ENCODE peak calls at places on chromosomes 13 and 19, in nine cellular contexts. One of them, this sample, is unnamed.
A peak's percentile ranks its signal among the peaks of the same experiment; 100 is the strongest.

GRCh38 chr19:2609389-2610116 is 92.9 kb downstream of the GNG7 start:
- DNase-seq in PC-3: no peak
- DNase-seq in stimulated activated CD4-positive, alpha-beta T cell treated with anti-CD3 and anti-CD28 coated beads, Interleukin-4, amount 100 ng/mL, for 1 hour: no peak
- DNase-seq in C1 segment of cervical spinal cord: no peak
- DNase-seq in T-helper 2 cell treated with Interferon-gamma antibody and Interleukin-4, amounts not matched to agents 5 μg/mL and 100 μg/mL, for 36 hours: no peak
- DNase-seq in Kasumi-1: no peak
- DNase-seq in ELF-1: no peak
- DNase-seq in NCI-H2029: no peak
- DNase-seq in left ventricle myocardium inferior: peak; percentile 7
- DNase-seq in this sample: no peak

GRCh38 chr19:53196777-53197396 is 3.7 kb upstream of the ZNF665 start:
- DNase-seq in PC-3: peak; percentile 81
- DNase-seq in stimulated activated CD4-positive, alpha-beta T cell treated with anti-CD3 and anti-CD28 coated beads, Interleukin-4, amount 100 ng/mL, for 1 hour: peak; percentile 99
- DNase-seq in C1 segment of cervical spinal cord: peak; percentile 72
- DNase-seq in T-helper 2 cell treated with Interferon-gamma antibody and Interleukin-4, amounts not matched to agents 5 μg/mL and 100 μg/mL, for 36 hours: peak; percentile 82
- DNase-seq in Kasumi-1: no peak
- DNase-seq in ELF-1: peak; percentile 74
- DNase-seq in NCI-H2029: peak; percentile 78
- DNase-seq in left ventricle myocardium inferior: peak; percentile 99
- DNase-seq in this sample: peak; percentile 100

GRCh38 chr19:43784981-43785808 is 4.4 kb upstream of the KCNN4 start:
- DNase-seq in PC-3: peak; percentile 84
- DNase-seq in stimulated activated CD4-positive, alpha-beta T cell treated with anti-CD3 and anti-CD28 coated beads, Interleukin-4, amount 100 ng/mL, for 1 hour: no peak
- DNase-seq in C1 segment of cervical spinal cord: no peak
- DNase-seq in T-helper 2 cell treated with Interferon-gamma antibody and Interleukin-4, amounts not matched to agents 5 μg/mL and 100 μg/mL, for 36 hours: peak; percentile 53
- DNase-seq in Kasumi-1: peak; percentile 87
- DNase-seq in ELF-1: peak; percentile 86
- DNase-seq in NCI-H2029: peak; percentile 68
- DNase-seq in left ventricle myocardium inferior: no peak
- DNase-seq in this sample: peak; percentile 79

GRCh38 chr13:79457948-79458347 is 23.0 kb upstream of the NDFIP2 start:
- DNase-seq in PC-3: peak; percentile 48
- DNase-seq in stimulated activated CD4-positive, alpha-beta T cell treated with anti-CD3 and anti-CD28 coated beads, Interleukin-4, amount 100 ng/mL, for 1 hour: no peak
- DNase-seq in C1 segment of cervical spinal cord: no peak
- DNase-seq in T-helper 2 cell treated with Interferon-gamma antibody and Interleukin-4, amounts not matched to agents 5 μg/mL and 100 μg/mL, for 36 hours: peak; percentile 49
- DNase-seq in Kasumi-1: no peak
- DNase-seq in ELF-1: no peak
- DNase-seq in NCI-H2029: no peak
- DNase-seq in left ventricle myocardium inferior: no peak
- DNase-seq in this sample: no peak

GRCh38 chr19:15292847-15293582 is 39.3 kb downstream of the BRD4 start:
- DNase-seq in PC-3: no peak
- DNase-seq in stimulated activated CD4-positive, alpha-beta T cell treated with anti-CD3 and anti-CD28 coated beads, Interleukin-4, amount 100 ng/mL, for 1 hour: no peak
- DNase-seq in C1 segment of cervical spinal cord: no peak
- DNase-seq in T-helper 2 cell treated with Interferon-gamma antibody and Interleukin-4, amounts not matched to agents 5 μg/mL and 100 μg/mL, for 36 hours: no peak
- DNase-seq in Kasumi-1: no peak
- DNase-seq in ELF-1: no peak
- DNase-seq in NCI-H2029: peak; percentile 57
- DNase-seq in left ventricle myocardium inferior: no peak
- DNase-seq in this sample: no peak

GRCh38 chr13:76500894-76501293 is 385.3 kb downstream of the KCTD12 start:
- DNase-seq in PC-3: no peak
- DNase-seq in stimulated activated CD4-positive, alpha-beta T cell treated with anti-CD3 and anti-CD28 coated beads, Interleukin-4, amount 100 ng/mL, for 1 hour: no peak
- DNase-seq in C1 segment of cervical spinal cord: no peak
- DNase-seq in T-helper 2 cell treated with Interferon-gamma antibody and Interleukin-4, amounts not matched to agents 5 μg/mL and 100 μg/mL, for 36 hours: no peak
- DNase-seq in Kasumi-1: no peak
- DNase-seq in ELF-1: peak; percentile 6
- DNase-seq in NCI-H2029: no peak
- DNase-seq in left ventricle myocardium inferior: no peak
- DNase-seq in this sample: no peak

GRCh38 chr13:90500569-90500968 is 846.9 kb upstream of the MIR17HG start:
- DNase-seq in PC-3: no peak
- DNase-seq in stimulated activated CD4-positive, alpha-beta T cell treated with anti-CD3 and anti-CD28 coated beads, Interleukin-4, amount 100 ng/mL, for 1 hour: no peak
- DNase-seq in C1 segment of cervical spinal cord: no peak
- DNase-seq in T-helper 2 cell treated with Interferon-gamma antibody and Interleukin-4, amounts not matched to agents 5 μg/mL and 100 μg/mL, for 36 hours: no peak
- DNase-seq in Kasumi-1: no peak
- DNase-seq in ELF-1: no peak
- DNase-seq in NCI-H2029: no peak
- DNase-seq in left ventricle myocardium inferior: no peak
- DNase-seq in this sample: no peak

GRCh38 chr13:93953856-93954255 is 525.6 kb downstream of the DCT start:
- DNase-seq in PC-3: no peak
- DNase-seq in stimulated activated CD4-positive, alpha-beta T cell treated with anti-CD3 and anti-CD28 coated beads, Interleukin-4, amount 100 ng/mL, for 1 hour: no peak
- DNase-seq in C1 segment of cervical spinal cord: no peak
- DNase-seq in T-helper 2 cell treated with Interferon-gamma antibody and Interleukin-4, amounts not matched to agents 5 μg/mL and 100 μg/mL, for 36 hours: no peak
- DNase-seq in Kasumi-1: no peak
- DNase-seq in ELF-1: no peak
- DNase-seq in NCI-H2029: no peak
- DNase-seq in left ventricle myocardium inferior: no peak
- DNase-seq in this sample: no peak

GRCh38 chr13:49571299-49572240 is 13.8 kb downstream of the RCBTB1 start:
- DNase-seq in PC-3: no peak
- DNase-seq in stimulated activated CD4-positive, alpha-beta T cell treated with anti-CD3 and anti-CD28 coated beads, Interleukin-4, amount 100 ng/mL, for 1 hour: no peak
- DNase-seq in C1 segment of cervical spinal cord: no peak
- DNase-seq in T-helper 2 cell treated with Interferon-gamma antibody and Interleukin-4, amounts not matched to agents 5 μg/mL and 100 μg/mL, for 36 hours: no peak
- DNase-seq in Kasumi-1: no peak
- DNase-seq in ELF-1: no peak
- DNase-seq in NCI-H2029: no peak
- DNase-seq in left ventricle myocardium inferior: no peak
- DNase-seq in this sample: no peak

GRCh38 chr13:30123575-30123974 is 183.8 kb downstream of the KATNAL1 start:
- DNase-seq in PC-3: no peak
- DNase-seq in stimulated activated CD4-positive, alpha-beta T cell treated with anti-CD3 and anti-CD28 coated beads, Interleukin-4, amount 100 ng/mL, for 1 hour: no peak
- DNase-seq in C1 segment of cervical spinal cord: no peak
- DNase-seq in T-helper 2 cell treated with Interferon-gamma antibody and Interleukin-4, amounts not matched to agents 5 μg/mL and 100 μg/mL, for 36 hours: no peak
- DNase-seq in Kasumi-1: no peak
- DNase-seq in ELF-1: no peak
- DNase-seq in NCI-H2029: no peak
- DNase-seq in left ventricle myocardium inferior: no peak
- DNase-seq in this sample: no peak

GRCh38 chr13:50123002-50123401 is 107.8 kb downstream of the KCNRG start:
- DNase-seq in PC-3: no peak
- DNase-seq in stimulated activated CD4-positive, alpha-beta T cell treated with anti-CD3 and anti-CD28 coated beads, Interleukin-4, amount 100 ng/mL, for 1 hour: no peak
- DNase-seq in C1 segment of cervical spinal cord: no peak
- DNase-seq in T-helper 2 cell treated with Interferon-gamma antibody and Interleukin-4, amounts not matched to agents 5 μg/mL and 100 μg/mL, for 36 hours: no peak
- DNase-seq in Kasumi-1: no peak
- DNase-seq in ELF-1: no peak
- DNase-seq in NCI-H2029: no peak
- DNase-seq in left ventricle myocardium inferior: no peak
- DNase-seq in this sample: no peak

GRCh38 chr13:51444922-51445321 is 7.9 kb downstream of the INTS6 start:
- DNase-seq in PC-3: peak; percentile 45
- DNase-seq in stimulated activated CD4-positive, alpha-beta T cell treated with anti-CD3 and anti-CD28 coated beads, Interleukin-4, amount 100 ng/mL, for 1 hour: no peak
- DNase-seq in C1 segment of cervical spinal cord: no peak
- DNase-seq in T-helper 2 cell treated with Interferon-gamma antibody and Interleukin-4, amounts not matched to agents 5 μg/mL and 100 μg/mL, for 36 hours: no peak
- DNase-seq in Kasumi-1: peak; percentile 81
- DNase-seq in ELF-1: no peak
- DNase-seq in NCI-H2029: no peak
- DNase-seq in left ventricle myocardium inferior: no peak
- DNase-seq in this sample: no peak

GRCh38 chr13:113597386-113598080 is 13.0 kb downstream of the TFDP1 start:
- DNase-seq in PC-3: no peak
- DNase-seq in stimulated activated CD4-positive, alpha-beta T cell treated with anti-CD3 and anti-CD28 coated beads, Interleukin-4, amount 100 ng/mL, for 1 hour: no peak
- DNase-seq in C1 segment of cervical spinal cord: no peak
- DNase-seq in T-helper 2 cell treated with Interferon-gamma antibody and Interleukin-4, amounts not matched to agents 5 μg/mL and 100 μg/mL, for 36 hours: no peak
- DNase-seq in Kasumi-1: no peak
- DNase-seq in ELF-1: no peak
- DNase-seq in NCI-H2029: no peak
- DNase-seq in left ventricle myocardium inferior: peak; percentile 12
- DNase-seq in this sample: no peak

GRCh38 chr13:35699181-35699580 is 222.7 kb upstream of the MAB21L1 start:
- DNase-seq in PC-3: peak; percentile 50
- DNase-seq in stimulated activated CD4-positive, alpha-beta T cell treated with anti-CD3 and anti-CD28 coated beads, Interleukin-4, amount 100 ng/mL, for 1 hour: no peak
- DNase-seq in C1 segment of cervical spinal cord: no peak
- DNase-seq in T-helper 2 cell treated with Interferon-gamma antibody and Interleukin-4, amounts not matched to agents 5 μg/mL and 100 μg/mL, for 36 hours: no peak
- DNase-seq in Kasumi-1: no peak
- DNase-seq in ELF-1: no peak
- DNase-seq in NCI-H2029: no peak
- DNase-seq in left ventricle myocardium inferior: no peak
- DNase-seq in this sample: no peak

GRCh38 chr19:50717891-50718254 is 1.7 kb downstream of the SHANK1 start:
- DNase-seq in PC-3: no peak
- DNase-seq in stimulated activated CD4-positive, alpha-beta T cell treated with anti-CD3 and anti-CD28 coated beads, Interleukin-4, amount 100 ng/mL, for 1 hour: no peak
- DNase-seq in C1 segment of cervical spinal cord: no peak
- DNase-seq in T-helper 2 cell treated with Interferon-gamma antibody and Interleukin-4, amounts not matched to agents 5 μg/mL and 100 μg/mL, for 36 hours: no peak
- DNase-seq in Kasumi-1: no peak
- DNase-seq in ELF-1: no peak
- DNase-seq in NCI-H2029: no peak
- DNase-seq in left ventricle myocardium inferior: no peak
- DNase-seq in this sample: no peak

GRCh38 chr13:22128413-22129198 is 457.7 kb downstream of the FGF9 start:
- DNase-seq in PC-3: no peak
- DNase-seq in stimulated activated CD4-positive, alpha-beta T cell treated with anti-CD3 and anti-CD28 coated beads, Interleukin-4, amount 100 ng/mL, for 1 hour: no peak
- DNase-seq in C1 segment of cervical spinal cord: no peak
- DNase-seq in T-helper 2 cell treated with Interferon-gamma antibody and Interleukin-4, amounts not matched to agents 5 μg/mL and 100 μg/mL, for 36 hours: no peak
- DNase-seq in Kasumi-1: no peak
- DNase-seq in ELF-1: no peak
- DNase-seq in NCI-H2029: no peak
- DNase-seq in left ventricle myocardium inferior: no peak
- DNase-seq in this sample: no peak

GRCh38 chr13:21670883-21671792 is at the start of gene FGF9:
- DNase-seq in PC-3: peak; percentile 65
- DNase-seq in stimulated activated CD4-positive, alpha-beta T cell treated with anti-CD3 and anti-CD28 coated beads, Interleukin-4, amount 100 ng/mL, for 1 hour: peak; percentile 80
- DNase-seq in C1 segment of cervical spinal cord: no peak
- DNase-seq in T-helper 2 cell treated with Interferon-gamma antibody and Interleukin-4, amounts not matched to agents 5 μg/mL and 100 μg/mL, for 36 hours: peak; percentile 82
- DNase-seq in Kasumi-1: peak; percentile 5
- DNase-seq in ELF-1: peak; percentile 90
- DNase-seq in NCI-H2029: peak; percentile 57
- DNase-seq in left ventricle myocardium inferior: peak; percentile 76
- DNase-seq in this sample: peak; percentile 91

GRCh38 chr13:41971848-41972247 is 10.9 kb upstream of the VWA8 start:
- DNase-seq in PC-3: no peak
- DNase-seq in stimulated activated CD4-positive, alpha-beta T cell treated with anti-CD3 and anti-CD28 coated beads, Interleukin-4, amount 100 ng/mL, for 1 hour: no peak
- DNase-seq in C1 segment of cervical spinal cord: no peak
- DNase-seq in T-helper 2 cell treated with Interferon-gamma antibody and Interleukin-4, amounts not matched to agents 5 μg/mL and 100 μg/mL, for 36 hours: no peak
- DNase-seq in Kasumi-1: no peak
- DNase-seq in ELF-1: no peak
- DNase-seq in NCI-H2029: no peak
- DNase-seq in left ventricle myocardium inferior: no peak
- DNase-seq in this sample: no peak

GRCh38 chr13:28718538-28719226 is at the start of gene SLC46A3:
- DNase-seq in PC-3: peak; percentile 84
- DNase-seq in stimulated activated CD4-positive, alpha-beta T cell treated with anti-CD3 and anti-CD28 coated beads, Interleukin-4, amount 100 ng/mL, for 1 hour: peak; percentile 98
- DNase-seq in C1 segment of cervical spinal cord: peak; percentile 82
- DNase-seq in T-helper 2 cell treated with Interferon-gamma antibody and Interleukin-4, amounts not matched to agents 5 μg/mL and 100 μg/mL, for 36 hours: peak; percentile 94
- DNase-seq in Kasumi-1: peak; percentile 55
- DNase-seq in ELF-1: peak; percentile 98
- DNase-seq in NCI-H2029: peak; percentile 59
- DNase-seq in left ventricle myocardium inferior: peak; percentile 100
- DNase-seq in this sample: peak; percentile 60

GRCh38 chr13:45218689-45219088 is 17.8 kb upstream of the KCTD4 start:
- DNase-seq in PC-3: no peak
- DNase-seq in stimulated activated CD4-positive, alpha-beta T cell treated with anti-CD3 and anti-CD28 coated beads, Interleukin-4, amount 100 ng/mL, for 1 hour: no peak
- DNase-seq in C1 segment of cervical spinal cord: no peak
- DNase-seq in T-helper 2 cell treated with Interferon-gamma antibody and Interleukin-4, amounts not matched to agents 5 μg/mL and 100 μg/mL, for 36 hours: no peak
- DNase-seq in Kasumi-1: no peak
- DNase-seq in ELF-1: no peak
- DNase-seq in NCI-H2029: no peak
- DNase-seq in left ventricle myocardium inferior: no peak
- DNase-seq in this sample: no peak

GRCh38 chr19:46404039-46404883 is 9.1 kb downstream of the CCDC8 start:
- DNase-seq in PC-3: peak; percentile 37
- DNase-seq in stimulated activated CD4-positive, alpha-beta T cell treated with anti-CD3 and anti-CD28 coated beads, Interleukin-4, amount 100 ng/mL, for 1 hour: no peak
- DNase-seq in C1 segment of cervical spinal cord: no peak
- DNase-seq in T-helper 2 cell treated with Interferon-gamma antibody and Interleukin-4, amounts not matched to agents 5 μg/mL and 100 μg/mL, for 36 hours: no peak
- DNase-seq in Kasumi-1: peak; percentile 44
- DNase-seq in ELF-1: peak; percentile 82
- DNase-seq in NCI-H2029: no peak
- DNase-seq in left ventricle myocardium inferior: peak; percentile 64
- DNase-seq in this sample: no peak